ENCODE peak calls at places on chromosome 10, in five cellular contexts. G is lung, F is lower lobe of right lung, N is HL-60, V is upper lobe of right lung. K is an unnamed sample. For H3K27me3, the result is how much of the 10 kb centered on the place peaks cover.

GRCh38 chr10:31770307-31770902 is 158.2 kb downstream of the ARHGAP12 start:
- DNase-seq in G (no peak), F (peak), N (peak), V (peak), K (peak)

GRCh38 chr10:70963271-70963670 is 74.9 kb upstream of the PCBD1 start:
- DNase-seq in G (no peak), F (no peak), N (no peak), V (no peak), K (no peak)

GRCh38 chr10:43679509-43679908 is 30.8 kb upstream of the ZNF32 start:
- DNase-seq in G (peak), F (peak), N (no peak), V (peak), K (no peak)

GRCh38 chr10:36349445-36350063 is 707.5 kb upstream of the FZD8 start:
- DNase-seq in G (no peak), F (no peak), N (no peak), V (no peak), K (no peak)

GRCh38 chr10:71302874-71303568 is 16.0 kb upstream of the SLC29A3 start:
- DNase-seq in G (no peak), F (peak), N (no peak), V (no peak), K (peak)

GRCh38 chr10:89845541-89846275 is 144.3 kb downstream of the KIF20B start:
- DNase-seq in G (no peak), F (no peak), N (no peak), V (no peak), K (no peak)

GRCh38 chr10:85612833-85613232 is 753.8 kb downstream of the GRID1 start:
- DNase-seq in G (no peak), F (no peak), N (no peak), V (no peak), K (no peak)

GRCh38 chr10:76178561-76179292 is 747.3 kb downstream of the LRMDA start:
- DNase-seq in G (no peak), F (no peak), N (no peak), V (no peak), K (no peak)

GRCh38 chr10:16905304-16905703 is 88.1 kb upstream of the RSU1 start:
- DNase-seq in G (no peak), F (no peak), N (no peak), V (no peak), K (no peak)

GRCh38 chr10:15472431-15473400 is 101.6 kb upstream of the FAM171A1 start:
- DNase-seq in G (no peak), F (no peak), N (no peak), V (no peak), K (peak)

GRCh38 chr10:13066527-13066926 is 33.4 kb upstream of the OPTN start:
- DNase-seq in G (no peak), F (no peak), N (no peak), V (no peak), K (peak)

GRCh38 chr10:73818402-73818801 is 7.0 kb upstream of the NDST2 start:
- DNase-seq in G (no peak), F (no peak), N (no peak), V (no peak), K (no peak)

GRCh38 chr10:123577921-123578461 is 88.2 kb upstream of the GPR26 start:
- DNase-seq in G (no peak), F (no peak), N (no peak), V (no peak), K (no peak)

GRCh38 chr10:44056206-44056605 is 328.7 kb downstream of the CXCL12 start:
- DNase-seq in G (no peak), F (no peak), N (no peak), V (no peak), K (no peak)

GRCh38 chr10:86635402-86635801 is 18.9 kb upstream of the OPN4 start:
- DNase-seq in G (no peak), F (no peak), N (no peak), V (no peak), K (no peak)

GRCh38 chr10:33416209-33416608 is 81.7 kb upstream of the NRP1 start:
- DNase-seq in G (no peak), F (no peak), N (no peak), V (no peak), K (no peak)

GRCh38 chr10:94036664-94037033 is 42.9 kb downstream of the PLCE1 start:
- DNase-seq in G (no peak), F (no peak), N (no peak), V (no peak), K (no peak)

GRCh38 chr10:103757531-103758293 is 97.7 kb downstream of the SH3PXD2A start:
- DNase-seq in G (no peak), F (no peak), N (peak), V (no peak), K (peak)

GRCh38 chr10:58973235-58973595 is 203.2 kb upstream of the PHYHIPL start:
- DNase-seq in G (no peak), F (no peak), N (no peak), V (no peak), K (no peak)

GRCh38 chr10:58642283-58642682 is 129.6 kb downstream of the BICC1 start:
- DNase-seq in G (no peak), F (no peak), N (no peak), V (no peak), K (no peak)

GRCh38 chr10:109784236-109784635 is 139.1 kb downstream of the XPNPEP1 start:
- DNase-seq in G (no peak), F (no peak), N (no peak), V (no peak), K (no peak)

GRCh38 chr10:91925022-91925320 is 1.4 kb downstream of the BTAF1 start:
- DNase-seq in G (no peak), F (no peak), N (no peak), V (no peak), K (no peak)

GRCh38 chr10:60334991-60335390 is 54.7 kb downstream of the ANK3 start:
- DNase-seq in G (no peak), F (no peak), N (no peak), V (no peak), K (no peak)

GRCh38 chr10:52653510-52653909 is 119.1 kb downstream of the MBL2 start:
- DNase-seq in G (no peak), F (no peak), N (no peak), V (no peak), K (no peak)
- TF ChIP-seq CTCF in G (no peak), F (no peak), N (no peak), V (no peak), K (no peak)

DNA sequence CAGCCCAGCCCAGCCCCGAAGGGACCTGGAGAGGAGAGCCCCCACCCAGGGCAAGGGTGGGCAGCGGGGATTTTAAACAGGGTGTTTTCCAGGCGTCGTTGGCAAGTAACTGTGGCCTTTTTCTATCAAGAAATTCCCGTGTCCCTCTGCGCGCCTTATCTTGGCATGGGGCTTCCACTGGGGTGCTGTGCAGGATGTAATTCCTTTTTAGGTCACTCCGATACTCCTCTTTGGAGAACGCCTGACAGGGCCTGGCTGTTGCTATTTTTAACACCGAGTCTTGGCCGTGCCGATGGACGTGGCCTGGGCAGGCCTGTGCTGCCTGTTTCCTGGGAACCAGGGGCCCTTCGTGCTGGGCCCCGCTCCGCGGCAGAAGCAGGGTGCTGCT is 93.8 kb downstream of the INPP5A start:
- DNase-seq in G (no peak), F (peak), N (no peak), V (peak), K (no peak)
- H3K27ac ChIP-seq in G (peak), F (peak), N (no peak), V (peak), K (no peak)

GRCh38 chr10:23694921-23695824 is 256.3 kb downstream of the OTUD1 start:
- DNase-seq in G (no peak), F (no peak), N (no peak), V (no peak), K (peak)

GRCh38 chr10:23695825-23696420 is 257.0 kb downstream of the OTUD1 start:
- DNase-seq in G (no peak), F (no peak), N (no peak), V (no peak), K (no peak)

GRCh38 chr10:23694446-23694920 is 255.6 kb downstream of the OTUD1 start:
- DNase-seq in G (no peak), F (peak), N (no peak), V (no peak), K (peak)

GRCh38 chr10:23693895-23694294 is 255.0 kb downstream of the OTUD1 start:
- DNase-seq in G (no peak), F (no peak), N (no peak), V (no peak), K (no peak)

DNA sequence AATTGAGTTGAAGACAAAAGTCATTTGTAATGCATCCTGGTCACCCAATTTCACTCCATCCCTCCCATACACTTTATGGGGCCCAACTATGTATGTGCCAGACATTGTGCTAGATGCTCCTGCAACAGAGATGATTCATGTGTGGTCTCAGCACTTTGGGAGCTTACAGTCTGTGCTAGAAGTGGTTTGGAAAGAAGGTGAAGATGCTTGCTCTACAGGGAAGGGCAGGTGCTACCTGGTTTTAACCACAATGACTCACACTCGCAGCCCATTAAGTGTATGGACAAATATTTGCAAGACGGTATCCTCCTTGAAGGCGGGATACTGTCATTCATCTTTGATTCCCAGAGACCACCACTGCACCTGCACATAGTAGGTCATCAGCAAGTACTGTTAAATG is 257.6 kb downstream of the OTUD1 start:
- DNase-seq in G (no peak), F (no peak), N (no peak), V (no peak), K (no peak)
- H3K27me3 ChIP-seq in G (under half), F (half or more), N (under half), V (half or more), K (under half)

DNA sequence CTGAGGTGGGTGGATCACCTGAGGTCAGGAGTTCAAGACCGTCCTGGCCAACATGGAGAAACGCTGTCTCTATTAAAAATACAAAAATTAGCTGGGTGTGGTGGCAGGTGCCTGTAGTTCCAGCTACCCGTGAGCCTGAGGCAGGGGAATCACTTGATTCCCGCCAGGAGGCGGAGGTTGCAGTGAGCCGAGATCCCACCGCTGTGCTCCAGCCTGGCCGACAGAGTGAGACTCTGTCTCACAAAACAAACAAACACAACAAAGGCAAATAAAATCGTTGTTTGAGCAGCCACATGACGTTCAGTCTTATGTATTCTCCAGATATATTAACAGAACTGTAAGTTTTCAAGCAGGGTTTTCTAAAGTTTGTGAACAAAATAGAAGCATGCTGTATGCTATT is 122.3 kb upstream of the PITRM1 start:
- DNase-seq in G (no peak), F (no peak), N (no peak), V (no peak), K (no peak)
- TF ChIP-seq CTCF in G (no peak), F (no peak), N (no peak), V (no peak), K (no peak)